ENCODE peak calls at places on chromosome 15, in eight cellular contexts. H, W, Q, F, B, A, X and K are unnamed samples.

GRCh38 chr15:97761124-97761523 is 199.4 kb upstream of the ARRDC4 start:
- DNase-seq in H (no peak), W (peak), Q (peak), F (no peak), B (no peak), A (no peak), X (no peak), K (no peak)

GRCh38 chr15:67501836-67502461 is 19.0 kb upstream of the C15orf61 start:
- DNase-seq in H (no peak), W (no peak), Q (no peak), F (no peak), B (peak), A (no peak), X (no peak), K (no peak)

GRCh38 chr15:68487087-68487843 is 55.3 kb upstream of the ITGA11 start:
- DNase-seq in H (no peak), W (peak), Q (peak), F (no peak), B (no peak), A (no peak), X (no peak), K (no peak)

GRCh38 chr15:79172032-79172481 is 81.5 kb upstream of the RASGRF1 start:
- DNase-seq in H (no peak), W (no peak), Q (no peak), F (no peak), B (peak), A (no peak), X (no peak), K (no peak)

GRCh38 chr15:72342385-72342784 is 22.4 kb upstream of the CELF6 start:
- DNase-seq in H (no peak), W (no peak), Q (peak), F (peak), B (peak), A (no peak), X (no peak), K (no peak)

GRCh38 chr15:93217343-93217742 is 128.3 kb upstream of the RGMA start:
- DNase-seq in H (peak), W (no peak), Q (no peak), F (no peak), B (no peak), A (no peak), X (no peak), K (no peak)

GRCh38 chr15:78934063-78935023 is 10.5 kb downstream of the CTSH start:
- DNase-seq in H (no peak), W (no peak), Q (peak), F (no peak), B (no peak), A (no peak), X (no peak), K (no peak)

GRCh38 chr15:62900071-62900812 is 142.3 kb upstream of the TPM1 start:
- DNase-seq in H (no peak), W (peak), Q (no peak), F (no peak), B (no peak), A (no peak), X (no peak), K (no peak)

GRCh38 chr15:101242160-101242998 is 9.5 kb downstream of the CHSY1 start:
- DNase-seq in H (no peak), W (peak), Q (no peak), F (peak), B (no peak), A (no peak), X (no peak), K (no peak)

GRCh38 chr15:41806291-41807181 is 21.4 kb upstream of the JMJD7 start:
- DNase-seq in H (no peak), W (peak), Q (no peak), F (no peak), B (no peak), A (no peak), X (no peak), K (no peak)

DNA sequence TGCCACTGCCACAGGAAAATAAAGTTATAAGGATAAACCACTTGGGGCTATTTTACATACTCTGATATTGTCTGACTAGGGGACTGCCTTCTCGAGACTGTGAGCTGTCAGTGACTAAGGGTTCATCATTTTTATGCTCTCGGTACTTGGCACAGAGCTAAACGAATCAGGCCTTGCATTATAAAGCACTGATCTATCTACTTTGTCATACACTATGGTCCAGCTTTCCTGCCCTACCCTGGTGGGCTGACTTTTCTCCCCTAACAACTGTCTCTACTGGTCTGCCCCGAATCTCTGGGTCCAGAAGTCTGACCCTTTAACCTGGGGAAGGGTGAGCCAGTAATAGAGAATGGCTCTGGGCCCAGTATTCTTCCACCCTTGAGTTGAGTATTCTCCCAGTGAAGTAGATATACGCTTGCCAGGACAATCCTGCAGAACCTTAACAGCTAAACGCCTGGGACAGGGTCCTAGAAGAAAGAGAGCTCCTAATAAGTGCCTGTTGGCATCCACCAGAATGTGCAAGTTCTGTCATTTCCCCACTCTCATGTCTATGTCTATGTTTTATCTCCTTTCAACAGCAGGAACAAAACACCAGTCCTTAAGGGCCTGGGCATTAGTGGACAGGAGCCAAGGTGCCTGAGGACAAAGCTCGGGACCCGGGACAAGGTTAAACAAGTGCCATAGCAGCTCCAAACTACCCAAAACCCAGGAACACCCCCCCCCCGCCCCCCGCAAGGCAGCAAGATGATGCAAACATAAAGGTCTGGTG is 1.3 kb downstream of the LARP6 start:
- DNase-seq in H (no peak), W (peak), Q (peak), F (no peak), B (no peak), A (no peak), X (no peak), K (no peak)
- H3K27ac ChIP-seq in H (peak), W (peak), Q (peak), F (no peak), B (peak), A (peak), X (peak), K (no peak)

GRCh38 chr15:84734794-84735479 is 13.5 kb upstream of the ZNF592 start:
- DNase-seq in H (peak), W (peak), Q (peak), F (peak), B (peak), A (no peak), X (no peak), K (no peak)
- TF ChIP-seq CTCF in H (no peak), W (no peak), Q (no peak), F (no peak), B (no peak), A (no peak), X (no peak), K (no peak)

GRCh38 chr15:57405133-57405532 is 28.8 kb downstream of the CGNL1 start:
- DNase-seq in H (no peak), W (no peak), Q (no peak), F (no peak), B (no peak), A (no peak), X (no peak), K (no peak)

GRCh38 chr15:57403532-57403931 is 27.2 kb downstream of the CGNL1 start:
- DNase-seq in H (no peak), W (no peak), Q (peak), F (no peak), B (no peak), A (no peak), X (no peak), K (no peak)

GRCh38 chr15:57403007-57403406 is 26.7 kb downstream of the CGNL1 start:
- DNase-seq in H (no peak), W (no peak), Q (no peak), F (no peak), B (no peak), A (no peak), X (no peak), K (no peak)

GRCh38 chr15:57406040-57406772 is 29.9 kb downstream of the CGNL1 start:
- DNase-seq in H (no peak), W (no peak), Q (peak), F (no peak), B (peak), A (no peak), X (no peak), K (no peak)

GRCh38 chr15:57403946-57404345 is 27.6 kb downstream of the CGNL1 start:
- DNase-seq in H (no peak), W (no peak), Q (no peak), F (no peak), B (no peak), A (no peak), X (no peak), K (no peak)
- H3K27ac ChIP-seq in H (no peak), W (no peak), Q (no peak), F (no peak), B (no peak), A (no peak), X (no peak), K (no peak)

DNA sequence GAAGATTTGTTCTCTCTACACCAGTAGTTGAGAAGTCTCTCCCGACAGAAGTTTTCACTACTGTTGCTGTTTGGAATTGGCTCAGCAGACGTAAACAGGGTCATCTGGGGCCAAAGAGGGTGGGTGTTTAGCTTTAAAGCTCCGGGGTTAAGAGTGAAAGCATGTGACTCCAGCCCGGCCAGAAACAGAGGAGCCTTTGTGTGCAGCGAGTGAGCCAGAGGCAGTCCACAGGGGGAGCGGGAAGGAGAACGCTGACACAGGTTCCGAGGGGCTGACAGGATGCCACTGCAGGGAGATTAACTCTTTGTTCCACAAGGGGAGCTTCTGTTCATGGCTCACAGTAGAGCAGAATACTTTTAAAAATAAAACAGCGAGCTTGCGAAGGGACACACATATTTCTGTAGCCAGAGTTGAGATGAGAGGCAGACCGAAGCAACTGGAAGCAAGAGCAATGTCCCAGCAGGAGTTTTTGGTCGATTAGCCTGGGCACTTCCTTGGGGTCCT is 26.9 kb downstream of the BMF start:
- DNase-seq in H (peak), W (peak), Q (peak), F (no peak), B (peak), A (peak), X (no peak), K (peak)
- TF ChIP-seq CTCF in H (peak), W (no peak), Q (peak), F (no peak), B (no peak), A (no peak), X (no peak), K (no peak)